ENCODE peak calls at places on chromosomes 1 and 21, in ten cellular contexts. F is psoas muscle, V is endodermal cell, B is fibroblast of the aortic adventitia, N is skeletal muscle cell, T is fibroblast of lung, H is right cardiac atrium, A is mammary epithelial cell, Q is brain microvascular endothelial cell, L is HCT116. E is an unnamed sample.

GRCh38 chr1:234500269-234500668 is 21.3 kb upstream of the TARBP1 start:
- DNase-seq in F (no peak), V (no peak), B (peak), N (no peak), T (peak), H (no peak), A (peak), Q (no peak), L (no peak), E (no peak)

GRCh38 chr1:228180271-228180987 is 14.8 kb downstream of the IBA57 start:
- DNase-seq in F (no peak), V (peak), B (no peak), N (no peak), T (no peak), H (no peak), A (no peak), Q (no peak), L (no peak), E (peak)

GRCh38 chr1:173960625-173961024 is 43.5 kb upstream of the SERPINC1 start:
- DNase-seq in F (no peak), V (no peak), B (peak), N (no peak), T (no peak), H (no peak), A (no peak), Q (no peak), L (no peak), E (no peak)

GRCh38 chr1:172497230-172497629 is 35.7 kb upstream of the SUCO start:
- DNase-seq in F (no peak), V (peak), B (peak), N (peak), T (no peak), H (peak), A (peak), Q (no peak), L (no peak), E (no peak)

GRCh38 chr1:9004031-9004730 is 22.0 kb downstream of the SLC2A7 start:
- DNase-seq in F (no peak), V (no peak), B (no peak), N (no peak), T (no peak), H (no peak), A (no peak), Q (no peak), L (no peak), E (no peak)

GRCh38 chr1:213274140-213274539 is 223.1 kb downstream of the RPS6KC1 start:
- DNase-seq in F (no peak), V (no peak), B (no peak), N (no peak), T (no peak), H (no peak), A (no peak), Q (no peak), L (no peak), E (no peak)

GRCh38 chr1:223007250-223007649 is 135.8 kb downstream of the TLR5 start:
- DNase-seq in F (no peak), V (no peak), B (no peak), N (no peak), T (no peak), H (no peak), A (no peak), Q (peak), L (no peak), E (no peak)

GRCh38 chr1:174079796-174080195 is 57.6 kb upstream of the RC3H1 start:
- DNase-seq in F (no peak), V (no peak), B (no peak), N (no peak), T (no peak), H (no peak), A (no peak), Q (no peak), L (no peak), E (no peak)

GRCh38 chr1:61463220-61463619 is 261.7 kb downstream of the TM2D1 start:
- DNase-seq in F (no peak), V (no peak), B (no peak), N (no peak), T (no peak), H (no peak), A (no peak), Q (no peak), L (no peak), E (no peak)

GRCh38 chr1:150366416-150367296 is 2.7 kb downstream of the RPRD2 start:
- DNase-seq in F (no peak), V (no peak), B (peak), N (no peak), T (peak), H (no peak), A (peak), Q (no peak), L (no peak), E (peak)

GRCh38 chr21:46253610-46254124 is 25.1 kb upstream of the LSS start:
- DNase-seq in F (no peak), V (no peak), B (no peak), N (no peak), T (peak), H (no peak), A (no peak), Q (no peak), L (no peak), E (peak)

GRCh38 chr1:115951552-115951951 is 24.8 kb upstream of the SLC22A15 start:
- DNase-seq in F (no peak), V (no peak), B (no peak), N (no peak), T (no peak), H (no peak), A (no peak), Q (no peak), L (no peak), E (peak)

GRCh38 chr21:38323721-38324591 is 67.2 kb downstream of the KCNJ15 start:
- DNase-seq in F (no peak), V (peak), B (peak), N (peak), T (peak), H (no peak), A (peak), Q (peak), L (no peak), E (peak)

GRCh38 chr1:201826830-201827229 is 2.1 kb upstream of the IPO9 start:
- DNase-seq in F (no peak), V (peak), B (no peak), N (peak), T (peak), H (no peak), A (peak), Q (peak), L (no peak), E (no peak)

GRCh38 chr1:96130432-96130831 is 591.2 kb upstream of the PTBP2 start:
- DNase-seq in F (no peak), V (no peak), B (no peak), N (no peak), T (no peak), H (no peak), A (no peak), Q (no peak), L (no peak), E (no peak)

GRCh38 chr1:116558140-116558549 is 12.7 kb downstream of the CD58 start:
- DNase-seq in F (no peak), V (no peak), B (no peak), N (no peak), T (no peak), H (no peak), A (no peak), Q (no peak), L (no peak), E (no peak)

GRCh38 chr1:58358311-58358710 is 188.2 kb downstream of the OMA1 start:
- DNase-seq in F (no peak), V (no peak), B (no peak), N (peak), T (peak), H (no peak), A (no peak), Q (peak), L (no peak), E (no peak)

GRCh38 chr1:41773144-41773571 is 145.6 kb downstream of the HIVEP3 start:
- DNase-seq in F (no peak), V (no peak), B (peak), N (peak), T (peak), H (no peak), A (peak), Q (peak), L (no peak), E (no peak)

GRCh38 chr1:247443641-247444040 is 14.3 kb downstream of the OR2B11 start:
- DNase-seq in F (no peak), V (no peak), B (no peak), N (no peak), T (no peak), H (no peak), A (no peak), Q (no peak), L (no peak), E (no peak)

GRCh38 chr1:149936076-149936991 is at the start of gene MTMR11:
- DNase-seq in F (no peak), V (peak), B (peak), N (no peak), T (peak), H (no peak), A (peak), Q (no peak), L (no peak), E (no peak)

GRCh38 chr1:237938553-237938952 is 47.8 kb upstream of the ZP4 start:
- DNase-seq in F (no peak), V (peak), B (no peak), N (no peak), T (no peak), H (no peak), A (no peak), Q (no peak), L (no peak), E (peak)

GRCh38 chr1:186142159-186142558 is 232.9 kb downstream of the TPR start:
- DNase-seq in F (no peak), V (no peak), B (no peak), N (no peak), T (no peak), H (no peak), A (no peak), Q (no peak), L (no peak), E (no peak)

GRCh38 chr1:186143521-186143920 is 231.5 kb downstream of the TPR start:
- DNase-seq in F (no peak), V (no peak), B (peak), N (no peak), T (no peak), H (no peak), A (no peak), Q (no peak), L (no peak), E (no peak)

GRCh38 chr1:186139706-186140105 is 235.3 kb downstream of the TPR start:
- DNase-seq in F (no peak), V (no peak), B (peak), N (peak), T (peak), H (no peak), A (peak), Q (peak), L (no peak), E (no peak)

GRCh38 chr1:186142916-186143315 is 232.1 kb downstream of the TPR start:
- DNase-seq in F (no peak), V (no peak), B (no peak), N (no peak), T (no peak), H (no peak), A (no peak), Q (no peak), L (no peak), E (no peak)

GRCh38 chr1:186139115-186139514 is 235.9 kb downstream of the TPR start:
- DNase-seq in F (no peak), V (no peak), B (no peak), N (no peak), T (no peak), H (no peak), A (no peak), Q (no peak), L (no peak), E (no peak)
- H3K4me3 ChIP-seq in F (no peak), V (no peak), B (no peak), N (no peak), T (no peak), H (no peak), A (no peak), Q (no peak), L (no peak), E (no peak)

GRCh38 chr1:39633422-39633821 is 6.0 kb downstream of the HEYL start:
- DNase-seq in F (no peak), V (no peak), B (no peak), N (no peak), T (no peak), H (peak), A (no peak), Q (no peak), L (no peak), E (no peak)

GRCh38 chr1:39635205-39635870 is 4.1 kb downstream of the HEYL start:
- DNase-seq in F (no peak), V (no peak), B (no peak), N (no peak), T (no peak), H (peak), A (no peak), Q (peak), L (no peak), E (no peak)

GRCh38 chr1:39637301-39637700 is 2.1 kb downstream of the HEYL start:
- DNase-seq in F (no peak), V (no peak), B (no peak), N (no peak), T (no peak), H (peak), A (no peak), Q (no peak), L (no peak), E (no peak)

GRCh38 chr1:39632491-39633417 is 6.7 kb downstream of the HEYL start:
- DNase-seq in F (peak), V (peak), B (peak), N (no peak), T (peak), H (peak), A (no peak), Q (peak), L (no peak), E (no peak)

GRCh38 chr1:39635871-39636210 is 3.6 kb downstream of the HEYL start:
- DNase-seq in F (no peak), V (no peak), B (no peak), N (no peak), T (no peak), H (no peak), A (no peak), Q (no peak), L (no peak), E (no peak)
- H3K4me3 ChIP-seq in F (peak), V (no peak), B (no peak), N (peak), T (no peak), H (peak), A (no peak), Q (no peak), L (no peak), E (no peak)

GRCh38 chr1:84436907-84437667 is 38.8 kb downstream of the DNASE2B start:
- DNase-seq in F (no peak), V (no peak), B (no peak), N (no peak), T (no peak), H (no peak), A (no peak), Q (no peak), L (no peak), E (peak)
- H3K4me3 ChIP-seq in F (no peak), V (no peak), B (no peak), N (no peak), T (no peak), H (no peak), A (no peak), Q (no peak), L (no peak), E (no peak)

GRCh38 chr1:192830596-192831241 is 21.9 kb downstream of the RGS2 start:
- DNase-seq in F (no peak), V (no peak), B (no peak), N (no peak), T (no peak), H (no peak), A (no peak), Q (no peak), L (no peak), E (no peak)
- H3K4me3 ChIP-seq in F (no peak), V (no peak), B (no peak), N (no peak), T (no peak), H (no peak), A (no peak), Q (no peak), L (no peak), E (no peak)

GRCh38 chr1:112855152-112855836 is 100.7 kb downstream of the SLC16A1 start:
- DNase-seq in F (no peak), V (no peak), B (no peak), N (no peak), T (no peak), H (no peak), A (no peak), Q (no peak), L (no peak), E (peak)

GRCh38 chr1:112852934-112853333 is 103.1 kb downstream of the SLC16A1 start:
- DNase-seq in F (no peak), V (no peak), B (no peak), N (no peak), T (no peak), H (no peak), A (no peak), Q (no peak), L (no peak), E (no peak)

GRCh38 chr1:112852276-112852675 is 103.7 kb downstream of the SLC16A1 start:
- DNase-seq in F (no peak), V (no peak), B (no peak), N (no peak), T (no peak), H (no peak), A (no peak), Q (no peak), L (no peak), E (no peak)

GRCh38 chr1:112849967-112850641 is 105.9 kb downstream of the SLC16A1 start:
- DNase-seq in F (no peak), V (peak), B (no peak), N (no peak), T (no peak), H (no peak), A (no peak), Q (no peak), L (no peak), E (peak)

GRCh38 chr1:112849425-112849966 is 106.5 kb downstream of the SLC16A1 start:
- DNase-seq in F (no peak), V (peak), B (no peak), N (no peak), T (peak), H (peak), A (no peak), Q (peak), L (no peak), E (peak)
- H3K4me3 ChIP-seq in F (peak), V (peak), B (peak), N (peak), T (peak), H (peak), A (peak), Q (peak), L (no peak), E (peak)

GRCh38 chr1:215003686-215004085 is 78.9 kb upstream of the KCNK2 start:
- DNase-seq in F (no peak), V (no peak), B (no peak), N (no peak), T (no peak), H (no peak), A (no peak), Q (no peak), L (no peak), E (no peak)

GRCh38 chr1:215005078-215005477 is 77.5 kb upstream of the KCNK2 start:
- DNase-seq in F (no peak), V (no peak), B (peak), N (no peak), T (peak), H (no peak), A (no peak), Q (no peak), L (no peak), E (no peak)

GRCh38 chr1:215004121-215004837 is 78.3 kb upstream of the KCNK2 start:
- DNase-seq in F (no peak), V (no peak), B (peak), N (no peak), T (peak), H (no peak), A (no peak), Q (no peak), L (no peak), E (no peak)

GRCh38 chr1:215002471-215002870 is 80.1 kb upstream of the KCNK2 start:
- DNase-seq in F (no peak), V (no peak), B (peak), N (peak), T (peak), H (no peak), A (peak), Q (peak), L (no peak), E (no peak)

GRCh38 chr1:215001419-215002021 is 81.0 kb upstream of the KCNK2 start:
- DNase-seq in F (no peak), V (no peak), B (no peak), N (no peak), T (no peak), H (no peak), A (peak), Q (no peak), L (no peak), E (no peak)
- H3K4me3 ChIP-seq in F (no peak), V (no peak), B (no peak), N (no peak), T (no peak), H (no peak), A (no peak), Q (no peak), L (no peak), E (no peak)

DNA sequence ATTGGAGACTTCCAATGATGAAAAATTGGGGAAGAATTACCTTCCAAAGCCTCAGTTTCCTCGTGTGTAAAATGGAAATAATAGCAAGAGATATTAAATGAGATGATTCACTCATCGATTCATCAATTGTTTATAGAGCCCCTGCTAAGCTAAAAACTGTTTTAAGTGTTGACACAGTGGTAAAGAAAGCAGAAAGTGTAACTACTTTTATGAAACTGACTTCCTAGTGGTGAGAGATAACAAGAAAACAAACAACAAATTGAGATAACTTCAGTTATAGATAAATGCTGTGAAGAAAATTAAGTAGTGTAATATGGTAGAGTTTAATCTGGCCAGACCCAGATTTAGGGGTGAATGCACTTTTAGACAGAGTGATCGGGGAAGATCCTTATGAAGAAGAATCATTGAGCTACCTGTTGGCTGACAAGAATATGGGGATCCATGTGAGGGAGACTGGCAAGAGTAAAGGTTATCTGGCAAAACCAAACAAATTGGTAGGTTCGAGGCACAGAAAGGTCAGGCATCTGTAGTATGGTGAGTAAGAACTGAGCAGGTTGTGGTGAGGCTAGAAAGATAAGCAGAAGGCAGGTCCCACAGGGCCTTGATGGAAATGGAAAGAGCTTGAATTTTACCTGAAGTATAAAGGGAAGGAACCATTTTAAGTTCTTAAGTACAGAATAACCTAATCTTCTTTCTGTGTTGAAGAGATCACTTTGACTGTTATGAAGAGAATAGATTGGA is 10.9 kb downstream of the PTPRC start:
- DNase-seq in F (no peak), V (no peak), B (no peak), N (no peak), T (no peak), H (no peak), A (no peak), Q (no peak), L (no peak), E (no peak)
- H3K4me3 ChIP-seq in F (no peak), V (no peak), B (no peak), N (no peak), T (no peak), H (no peak), A (no peak), Q (no peak), L (no peak), E (no peak)

GRCh38 chr1:204080163-204080903 is 7.4 kb downstream of the SOX13 start:
- DNase-seq in F (peak), V (peak), B (peak), N (peak), T (peak), H (peak), A (peak), Q (peak), L (peak), E (peak)
- H3K4me3 ChIP-seq in F (peak), V (peak), B (no peak), N (no peak), T (no peak), H (no peak), A (peak), Q (no peak), L (peak), E (no peak)

DNA sequence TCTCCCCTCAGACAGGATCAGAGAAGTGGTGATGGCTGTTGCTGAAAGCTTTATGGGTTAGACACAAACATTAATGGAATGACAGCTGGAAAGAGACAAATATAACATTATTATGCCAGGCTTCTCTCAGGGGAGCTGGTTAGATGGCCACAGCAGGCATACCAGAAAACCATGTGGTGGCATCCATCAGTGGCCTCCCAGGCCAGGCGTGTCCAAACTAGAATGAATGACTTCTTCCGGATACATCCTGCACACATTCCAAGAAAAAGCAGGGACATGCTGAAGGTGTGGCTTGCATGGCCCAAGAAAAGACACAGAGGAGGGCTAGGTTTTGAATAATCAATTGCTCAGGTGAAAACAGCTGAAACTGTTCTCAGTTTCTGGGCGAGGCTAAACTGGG is 63.3 kb upstream of the CTTNBP2NL start:
- DNase-seq in F (no peak), V (no peak), B (no peak), N (no peak), T (no peak), H (no peak), A (peak), Q (no peak), L (no peak), E (no peak)
- H3K4me3 ChIP-seq in F (no peak), V (no peak), B (no peak), N (no peak), T (no peak), H (no peak), A (no peak), Q (no peak), L (no peak), E (no peak)

GRCh38 chr1:65940131-65940530 is 147.4 kb downstream of the PDE4B start:
- DNase-seq in F (no peak), V (no peak), B (no peak), N (no peak), T (no peak), H (no peak), A (no peak), Q (no peak), L (no peak), E (peak)
- H3K4me3 ChIP-seq in F (no peak), V (no peak), B (no peak), N (no peak), T (no peak), H (no peak), A (no peak), Q (no peak), L (no peak), E (no peak)